ENCODE peak calls at places on chromosomes 16 and 17, in four cellular contexts. One of them, this sample, is unnamed.

GRCh38 chr16:6111390-6111789 is 1013.8 kb upstream of the EEF2KMT start:
- DNase-seq in GM12878: no peak
- DNase-seq in left lung: no peak
- DNase-seq in A549: no peak
- DNase-seq in this sample: no peak

GRCh38 chr17:77495575-77495974 is 354.8 kb downstream of the SEC14L1 start:
- DNase-seq in left lung: no peak
- DNase-seq in A549: no peak
- DNase-seq in GM12878: no peak
- DNase-seq in this sample: no peak

GRCh38 chr16:65226077-65226476 is 104.2 kb upstream of the CDH11 start:
- DNase-seq in left lung: no peak
- DNase-seq in A549: no peak
- DNase-seq in GM12878: no peak
- DNase-seq in this sample: no peak

GRCh38 chr16:19860146-19861030 is 24.3 kb downstream of the GPRC5B start:
- DNase-seq in left lung: no peak
- DNase-seq in GM12878: no peak
- DNase-seq in A549: no peak
- DNase-seq in this sample: peak

GRCh38 chr17:13541032-13541480 is 60.7 kb downstream of the HS3ST3A1 start:
- DNase-seq in A549: peak
- DNase-seq in GM12878: no peak
- DNase-seq in left lung: no peak
- DNase-seq in this sample: peak

GRCh38 chr17:42132941-42133340 is 10.3 kb downstream of the HSPB9 start:
- DNase-seq in A549: no peak
- DNase-seq in left lung: peak
- DNase-seq in GM12878: no peak
- DNase-seq in this sample: peak

GRCh38 chr17:41678907-41679739 is 9.6 kb upstream of the EIF1 start:
- DNase-seq in left lung: peak
- DNase-seq in GM12878: peak
- DNase-seq in A549: no peak
- DNase-seq in this sample: no peak

GRCh38 chr17:3794890-3795757 is 5.9 kb downstream of the ITGAE start:
- DNase-seq in GM12878: no peak
- DNase-seq in left lung: no peak
- DNase-seq in A549: peak
- DNase-seq in this sample: no peak

GRCh38 chr17:7014995-7015586 is 2.7 kb downstream of the RNASEK start:
- DNase-seq in GM12878: peak
- DNase-seq in A549: no peak
- DNase-seq in left lung: no peak
- DNase-seq in this sample: no peak

GRCh38 chr16:85203462-85203813 is 91.2 kb upstream of the CIBAR2 start:
- DNase-seq in GM12878: no peak
- DNase-seq in A549: no peak
- DNase-seq in left lung: no peak
- DNase-seq in this sample: no peak

GRCh38 chr16:2415085-2415484 is 14.2 kb upstream of the CCNF start:
- DNase-seq in GM12878: no peak
- DNase-seq in A549: no peak
- DNase-seq in left lung: no peak
- DNase-seq in this sample: no peak

GRCh38 chr16:82633964-82634600 is 7.3 kb downstream of the CDH13 start:
- DNase-seq in left lung: no peak
- DNase-seq in A549: no peak
- DNase-seq in GM12878: no peak
- DNase-seq in this sample: no peak

GRCh38 chr16:55822280-55822810 is 10.6 kb downstream of the CES1 start:
- DNase-seq in GM12878: no peak
- DNase-seq in A549: no peak
- DNase-seq in left lung: no peak
- DNase-seq in this sample: no peak

GRCh38 chr17:45740553-45741330 is 43.4 kb upstream of the CRHR1 start:
- DNase-seq in A549: peak
- DNase-seq in GM12878: no peak
- DNase-seq in left lung: no peak
- DNase-seq in this sample: no peak

GRCh38 chr16:75229172-75230031 is 10.6 kb downstream of the CTRB1 start:
- DNase-seq in A549: no peak
- DNase-seq in GM12878: no peak
- DNase-seq in left lung: no peak
- DNase-seq in this sample: no peak
- H3K4me3 ChIP-seq in A549: no peak
- H3K4me3 ChIP-seq in GM12878: no peak
- H3K4me3 ChIP-seq in left lung: no peak
- H3K4me3 ChIP-seq in this sample: no peak

DNA sequence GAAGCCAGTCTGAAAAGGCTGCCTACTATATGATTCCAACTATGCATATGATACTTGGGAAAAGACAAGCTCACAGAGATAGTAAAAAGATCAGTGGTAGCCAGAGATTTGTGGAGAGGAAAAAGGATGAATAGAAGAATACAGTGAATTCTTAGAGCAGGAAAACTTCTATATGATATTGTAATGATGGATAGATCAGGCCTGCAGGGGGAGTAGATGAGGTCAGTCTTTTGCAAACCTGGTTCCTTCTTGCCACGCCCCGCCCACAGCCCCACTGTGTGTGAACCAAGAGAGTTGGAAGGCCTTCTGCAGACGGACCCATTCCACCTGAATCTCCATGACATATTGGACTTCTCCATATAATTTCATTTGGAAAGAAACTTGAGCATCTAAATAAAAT is 761 bp upstream of the CCL8 start:
- DNase-seq in A549: peak
- DNase-seq in GM12878: no peak
- DNase-seq in left lung: no peak
- DNase-seq in this sample: no peak
- TF ChIP-seq CTCF in A549: no peak
- TF ChIP-seq CTCF in GM12878: peak
- TF ChIP-seq CTCF in left lung: no peak
- TF ChIP-seq CTCF in this sample: no peak

DNA sequence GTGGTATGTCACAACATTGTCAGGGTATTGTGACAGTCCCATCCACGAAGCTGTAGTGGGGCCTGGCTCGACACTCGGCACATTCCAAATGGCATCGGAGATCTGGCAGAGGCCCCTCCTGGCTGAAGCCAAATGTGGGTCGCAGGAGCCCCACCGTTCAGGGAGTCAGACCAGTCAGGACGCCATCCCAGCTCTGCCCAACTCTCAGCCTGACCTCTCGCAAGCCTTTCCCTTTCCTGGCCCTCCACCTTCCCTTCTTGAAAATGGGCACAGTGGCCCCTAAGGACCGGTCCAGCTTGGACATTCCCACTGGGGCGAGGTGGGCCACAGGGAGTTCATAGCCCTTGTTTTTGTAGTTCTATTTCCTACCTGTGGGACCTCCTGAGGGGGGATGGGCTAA is 1.6 kb downstream of the NATD1 start:
- DNase-seq in A549: no peak
- DNase-seq in left lung: no peak
- DNase-seq in GM12878: no peak
- DNase-seq in this sample: no peak
- H3K4me3 ChIP-seq in A549: no peak
- H3K4me3 ChIP-seq in left lung: peak
- H3K4me3 ChIP-seq in GM12878: no peak
- H3K4me3 ChIP-seq in this sample: no peak

GRCh38 chr16:30930160-30930571 is 6.8 kb downstream of the FBXL19 start:
- DNase-seq in left lung: no peak
- DNase-seq in GM12878: no peak
- DNase-seq in A549: no peak
- DNase-seq in this sample: no peak

GRCh38 chr16:30937692-30938091 is 11.2 kb upstream of the ORAI3 start:
- DNase-seq in A549: no peak
- DNase-seq in left lung: no peak
- DNase-seq in GM12878: no peak
- DNase-seq in this sample: no peak

GRCh38 chr16:30931068-30931655 is 7.8 kb downstream of the FBXL19 start:
- DNase-seq in left lung: no peak
- DNase-seq in A549: no peak
- DNase-seq in GM12878: no peak
- DNase-seq in this sample: no peak

GRCh38 chr16:30929167-30929566 is 5.8 kb downstream of the FBXL19 start:
- DNase-seq in left lung: no peak
- DNase-seq in A549: no peak
- DNase-seq in GM12878: no peak
- DNase-seq in this sample: no peak

DNA sequence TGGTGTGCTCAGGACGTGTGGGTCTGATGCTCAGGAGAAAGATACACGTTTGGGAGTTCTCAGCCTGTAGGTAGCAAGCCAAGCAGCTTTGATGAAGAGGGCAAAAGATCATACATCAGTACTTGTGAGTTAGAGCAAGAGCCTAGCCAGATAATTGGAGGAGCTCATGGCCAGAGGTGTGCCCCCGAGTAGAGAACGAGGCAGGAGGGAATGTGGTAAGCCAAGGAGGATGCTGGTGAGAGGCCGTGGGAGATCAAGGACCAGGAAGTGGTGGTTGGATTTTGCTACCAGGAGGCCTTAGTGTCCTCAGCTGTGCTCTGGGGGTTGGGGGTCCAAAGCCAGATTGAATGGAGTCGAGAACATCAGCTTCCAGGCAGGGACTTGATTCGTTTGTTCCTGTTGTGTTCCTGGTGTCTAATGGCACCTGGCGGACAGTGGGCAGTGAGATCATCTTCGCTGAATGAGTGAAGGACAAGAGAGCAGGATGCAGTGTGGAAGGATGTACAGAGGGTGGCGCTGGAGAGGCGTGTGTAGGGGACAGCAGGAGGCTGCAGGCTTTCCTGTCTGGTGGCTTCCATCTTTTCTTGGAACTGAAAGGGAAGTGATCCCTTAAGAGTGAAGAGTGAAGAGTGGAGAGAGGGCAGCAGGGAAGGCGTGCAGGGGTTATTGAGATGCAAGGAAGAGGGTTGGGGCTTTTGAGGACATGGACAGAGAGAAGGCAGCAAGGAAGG is 11.6 kb downstream of the FBXL19 start:
- DNase-seq in left lung: peak
- DNase-seq in A549: peak
- DNase-seq in GM12878: no peak
- DNase-seq in this sample: no peak
- TF ChIP-seq CTCF in left lung: peak
- TF ChIP-seq CTCF in A549: peak
- TF ChIP-seq CTCF in GM12878: peak
- TF ChIP-seq CTCF in this sample: peak

GRCh38 chr17:58344047-58344790 is 7.8 kb downstream of the SUPT4H1 start:
- DNase-seq in A549: no peak
- DNase-seq in GM12878: peak
- DNase-seq in left lung: peak
- DNase-seq in this sample: no peak

GRCh38 chr17:58341861-58342475 is 10.0 kb downstream of the SUPT4H1 start:
- DNase-seq in left lung: no peak
- DNase-seq in GM12878: no peak
- DNase-seq in A549: no peak
- DNase-seq in this sample: no peak

GRCh38 chr17:58344791-58345157 is 7.2 kb downstream of the SUPT4H1 start:
- DNase-seq in GM12878: peak
- DNase-seq in left lung: no peak
- DNase-seq in A549: no peak
- DNase-seq in this sample: no peak

GRCh38 chr17:58345500-58345899 is 6.5 kb downstream of the SUPT4H1 start:
- DNase-seq in left lung: no peak
- DNase-seq in GM12878: no peak
- DNase-seq in A549: no peak
- DNase-seq in this sample: no peak

GRCh38 chr17:58343131-58343530 is 8.9 kb downstream of the SUPT4H1 start:
- DNase-seq in left lung: no peak
- DNase-seq in A549: no peak
- DNase-seq in GM12878: no peak
- DNase-seq in this sample: no peak
- H3K4me3 ChIP-seq in left lung: no peak
- H3K4me3 ChIP-seq in A549: no peak
- H3K4me3 ChIP-seq in GM12878: peak
- H3K4me3 ChIP-seq in this sample: no peak

GRCh38 chr17:75301502-75302206 is 12.4 kb upstream of the SLC25A19 start:
- DNase-seq in GM12878: no peak
- DNase-seq in A549: no peak
- DNase-seq in left lung: no peak
- DNase-seq in this sample: no peak
- TF ChIP-seq CTCF in GM12878: no peak
- TF ChIP-seq CTCF in A549: no peak
- TF ChIP-seq CTCF in left lung: no peak
- TF ChIP-seq CTCF in this sample: no peak

DNA sequence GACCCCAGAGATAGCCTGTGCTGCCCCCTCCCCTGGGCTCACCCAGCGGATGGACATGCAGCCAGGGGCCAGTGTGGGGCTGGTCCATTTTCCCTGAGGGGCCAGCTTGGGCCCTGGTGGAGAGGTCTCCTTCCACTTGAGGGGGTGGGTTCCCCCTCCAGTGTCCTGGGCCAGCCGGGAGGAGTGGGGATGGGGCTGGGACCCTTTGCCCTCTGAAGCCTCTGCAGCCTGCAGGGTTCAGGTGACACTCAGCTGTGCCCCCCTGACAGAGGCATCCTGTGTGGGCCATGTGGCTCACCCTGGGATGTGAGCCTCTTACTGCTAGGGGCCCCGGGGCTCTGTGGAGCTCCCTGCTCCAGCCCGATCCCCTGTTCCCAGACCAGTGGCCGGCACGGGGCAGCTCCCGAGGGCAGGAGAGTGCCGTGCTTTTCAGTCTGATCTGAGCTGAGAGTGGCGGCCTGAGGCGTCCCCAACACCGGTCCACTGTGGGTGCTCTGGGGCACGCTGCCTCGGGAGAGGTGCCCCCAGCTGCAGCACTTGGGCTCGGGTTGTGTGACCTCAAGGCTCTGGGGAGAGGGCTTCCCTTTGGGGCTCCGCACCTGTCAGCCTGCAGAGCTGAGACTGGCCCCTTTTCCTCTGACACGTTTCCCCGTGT is 427 bp upstream of the GNG13 start:
- DNase-seq in A549: no peak
- DNase-seq in GM12878: no peak
- DNase-seq in left lung: no peak
- DNase-seq in this sample: no peak
- H3K4me3 ChIP-seq in A549: no peak
- H3K4me3 ChIP-seq in GM12878: no peak
- H3K4me3 ChIP-seq in left lung: no peak
- H3K4me3 ChIP-seq in this sample: no peak

GRCh38 chr16:53614346-53614745 is 89.3 kb downstream of the RPGRIP1L start:
- DNase-seq in GM12878: no peak
- DNase-seq in left lung: no peak
- DNase-seq in A549: no peak
- DNase-seq in this sample: no peak
- TF ChIP-seq CTCF in GM12878: no peak
- TF ChIP-seq CTCF in left lung: no peak
- TF ChIP-seq CTCF in A549: no peak
- TF ChIP-seq CTCF in this sample: no peak

This sample was measured in AG09309.